ENCODE peak calls at places on chromosomes 4 and X, in four cellular contexts. B is A549, C is H1, D is K562. F is an unnamed sample.

GRCh38 chrX:23840674-23841073 is 57.7 kb downstream of the SAT1 start:
- DNase-seq in C (no peak), B (no peak), D (no peak), F (no peak)

GRCh38 chr4:147830987-147831386 is 99.1 kb downstream of the ARHGAP10 start:
- DNase-seq in B (peak; percentile 18), C (no peak), D (no peak), F (no peak)

GRCh38 chr4:2806392-2807355 is 13.8 kb downstream of the SH3BP2 start:
- DNase-seq in D (no peak), C (no peak), B (no peak), F (no peak)

GRCh38 chrX:123803331-123803983 is 56.4 kb upstream of the XIAP start:
- DNase-seq in B (peak; percentile 95), C (no peak), D (peak; percentile 72), F (peak; percentile 97)

GRCh38 chr4:129429566-129430339 is 333.8 kb downstream of the C4orf33 start:
- DNase-seq in D (no peak), C (no peak), B (no peak), F (no peak)

GRCh38 chrX:110286126-110286525 is 31.8 kb downstream of the AMMECR1 start:
- DNase-seq in D (no peak), B (peak; percentile 58), C (no peak), F (no peak)

GRCh38 chr4:108834787-108835384 is 72.0 kb upstream of the ETNPPL start:
- DNase-seq in B (peak; percentile 17), D (no peak), C (no peak), F (peak; percentile 23)

GRCh38 chr4:89468632-89469031 is 161.0 kb upstream of the GPRIN3 start:
- DNase-seq in C (no peak), B (no peak), D (no peak), F (no peak)

GRCh38 chr4:3699678-3700077 is 66.5 kb upstream of the ADRA2C start:
- DNase-seq in D (no peak), C (no peak), B (no peak), F (no peak)

GRCh38 chrX:105527759-105528158 is 294.6 kb upstream of the NRK start:
- DNase-seq in D (no peak), B (no peak), C (no peak), F (no peak)

GRCh38 chr4:140152015-140152703 is 1.8 kb downstream of the MAML3 start:
- DNase-seq in B (no peak), D (peak; percentile 66), C (no peak), F (no peak)

GRCh38 chr4:142408003-142408441 is 438.1 kb downstream of the INPP4B start:
- DNase-seq in B (peak; percentile 84), C (no peak), D (no peak), F (no peak)

GRCh38 chr4:182752158-182752910 is 164.9 kb downstream of the DCTD start:
- DNase-seq in D (no peak), B (no peak), C (no peak), F (no peak)

GRCh38 chr4:65018313-65018712 is 609.1 kb upstream of the TECRL start:
- DNase-seq in D (no peak), B (no peak), C (no peak), F (no peak)

GRCh38 chrX:118779581-118779980 is 44.0 kb upstream of the ZCCHC12 start:
- DNase-seq in C (no peak), B (no peak), D (no peak), F (no peak)

GRCh38 chrX:84735025-84735424 is 232.8 kb upstream of the HDX start:
- DNase-seq in B (no peak), D (no peak), C (no peak), F (peak; percentile 38)

GRCh38 chr4:30537462-30537861 is 182.7 kb upstream of the PCDH7 start:
- DNase-seq in D (no peak), C (no peak), B (peak; percentile 7), F (no peak)

DNA sequence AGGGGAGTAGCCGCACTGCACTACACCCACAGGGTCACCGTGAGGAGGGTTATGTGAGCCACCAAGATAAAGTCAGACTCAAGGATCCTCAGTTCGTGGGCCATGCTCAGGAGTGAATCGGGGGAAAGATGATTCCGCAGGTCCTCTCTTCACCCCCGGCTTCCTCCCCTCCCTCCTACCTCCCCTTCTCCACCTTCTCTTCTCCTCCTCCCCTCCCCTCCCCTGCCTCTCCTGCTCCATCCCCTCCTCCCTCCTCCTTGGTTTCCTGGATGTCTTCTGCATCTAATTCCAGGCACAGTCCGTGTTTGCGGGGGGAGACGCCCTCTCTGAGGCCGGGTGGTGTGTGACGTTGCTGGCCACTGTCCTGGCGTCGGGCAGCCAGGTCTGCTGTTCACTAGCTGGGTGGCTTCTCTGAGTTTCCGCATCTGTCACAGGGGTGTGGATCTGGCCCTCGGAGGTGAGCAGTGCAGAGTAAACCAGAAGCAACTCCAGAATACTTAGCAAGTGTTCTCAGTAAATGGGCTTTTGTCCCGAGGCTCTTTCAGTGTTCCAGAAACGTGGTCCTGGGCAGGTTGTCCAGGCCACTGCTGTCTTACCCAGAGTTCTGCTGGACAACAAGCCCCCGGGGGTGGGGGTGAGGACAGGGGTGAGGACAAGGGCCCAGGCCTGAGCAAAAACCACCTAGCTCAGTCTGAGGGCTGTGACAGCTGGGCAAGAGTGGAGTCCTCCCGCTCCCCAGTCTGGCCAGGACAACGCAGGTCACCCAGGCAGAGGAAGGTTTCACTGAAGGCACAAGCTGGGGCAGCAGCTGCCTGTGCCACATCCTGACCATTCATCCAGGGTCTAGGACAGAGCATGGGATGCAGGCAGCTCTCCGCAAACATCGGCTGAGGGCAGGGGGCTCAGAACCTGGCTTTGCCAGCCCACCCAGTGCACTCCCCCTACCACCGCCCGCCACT is 92.3 kb downstream of the PPP2R2C start:
- DNase-seq in C (no peak), B (no peak), D (no peak), F (no peak)
- TF ChIP-seq RNF2 in C (no peak), B (no peak), D (no peak), F (no peak)

DNA sequence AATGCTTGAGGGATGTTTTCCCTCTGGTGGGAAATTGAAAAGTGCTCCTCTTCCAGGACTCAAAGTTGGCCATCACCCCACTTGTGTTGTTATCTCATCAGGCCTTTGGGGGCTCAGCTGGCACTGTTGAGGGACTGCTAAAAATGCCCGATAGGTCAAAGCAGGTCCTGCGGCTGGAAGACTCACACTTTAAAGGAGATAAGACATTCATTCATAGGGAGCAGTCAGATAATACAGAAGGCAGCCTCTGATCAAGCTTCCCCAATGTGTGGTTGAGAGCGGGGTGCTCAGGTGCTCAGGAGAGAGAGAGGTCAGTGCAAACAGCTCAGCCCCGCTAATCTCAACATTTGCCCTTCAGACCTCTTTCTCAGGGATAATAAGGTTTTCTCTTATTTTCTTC is 70.3 kb downstream of the TMEM154 start:
- DNase-seq in C (no peak), B (no peak), D (no peak), F (no peak)
- TF ChIP-seq RAD21 in C (no peak), B (no peak), D (no peak), F (no peak)

GRCh38 chr4:168790898-168791297 is 219.2 kb downstream of the CBR4 start:
- DNase-seq in B (no peak), C (no peak), D (no peak), F (no peak)
- TF ChIP-seq RNF2 in B (no peak), C (no peak), D (no peak), F (no peak)

GRCh38 chr4:110515676-110516075 is 39.7 kb downstream of the ENPEP start:
- DNase-seq in C (no peak), B (peak; percentile 13), D (no peak), F (no peak)

GRCh38 chr4:110512901-110513300 is 36.9 kb downstream of the ENPEP start:
- DNase-seq in D (no peak), C (no peak), B (no peak), F (no peak)

GRCh38 chr4:110510955-110511544 is 35.1 kb downstream of the ENPEP start:
- DNase-seq in D (peak; percentile 54), C (no peak), B (peak; percentile 49), F (peak; percentile 39)

GRCh38 chr4:110516106-110516922 is 40.4 kb downstream of the ENPEP start:
- DNase-seq in C (peak; percentile 50), B (peak; percentile 74), D (peak; percentile 46), F (peak; percentile 68)

GRCh38 chr4:110514889-110515479 is 39.0 kb downstream of the ENPEP start:
- DNase-seq in C (no peak), D (peak; percentile 20), B (peak; percentile 34), F (peak; percentile 30)
- TF ChIP-seq RAD21 in C (peak; percentile 45), D (no peak), B (peak; percentile 53), F (no peak)

DNA sequence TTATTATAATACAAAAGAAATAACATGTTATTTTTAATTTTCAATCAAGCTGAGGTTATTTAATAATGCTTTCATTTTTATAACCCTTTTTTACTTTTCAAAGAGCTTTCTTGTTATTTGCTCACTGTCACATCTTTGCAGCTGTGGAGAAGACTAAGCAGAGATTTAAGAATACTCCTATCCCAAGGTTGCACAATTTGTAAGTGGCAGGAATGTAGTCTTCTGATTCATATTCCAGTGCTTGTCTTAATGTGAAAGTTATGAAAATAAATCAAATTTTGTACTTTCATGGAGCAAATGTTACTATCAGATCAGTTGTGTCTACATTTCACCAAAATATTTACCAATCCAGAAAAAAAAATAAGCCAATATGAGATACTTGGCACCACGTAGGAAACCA is 86.6 kb downstream of the DDIT4L start:
- DNase-seq in D (no peak), B (no peak), C (no peak), F (no peak)
- TF ChIP-seq RNF2 in D (no peak), B (no peak), C (no peak), F (no peak)

DNA sequence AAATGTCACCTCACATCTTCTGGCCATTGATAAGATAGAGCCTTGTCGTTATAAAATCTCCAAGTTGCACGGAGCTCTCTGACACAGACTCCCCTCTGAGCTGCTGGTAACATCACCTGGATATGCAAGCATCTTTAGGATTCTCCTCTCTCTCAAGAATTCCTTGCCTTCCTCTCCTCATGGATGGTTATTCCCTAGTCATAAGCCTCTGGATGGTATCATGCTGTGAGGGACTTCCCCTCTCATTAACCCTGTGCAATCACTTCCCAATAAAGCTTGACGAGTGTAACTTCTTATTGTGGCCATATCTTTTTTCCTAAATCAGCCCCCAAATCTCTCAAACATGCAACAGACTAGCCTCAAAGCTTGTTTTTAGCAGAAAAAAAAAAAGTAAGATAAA is 1057.0 kb upstream of the SLIT2 start:
- DNase-seq in B (no peak), D (no peak), C (no peak), F (no peak)
- TF ChIP-seq RAD21 in B (no peak), D (no peak), C (no peak), F (no peak)

DNA sequence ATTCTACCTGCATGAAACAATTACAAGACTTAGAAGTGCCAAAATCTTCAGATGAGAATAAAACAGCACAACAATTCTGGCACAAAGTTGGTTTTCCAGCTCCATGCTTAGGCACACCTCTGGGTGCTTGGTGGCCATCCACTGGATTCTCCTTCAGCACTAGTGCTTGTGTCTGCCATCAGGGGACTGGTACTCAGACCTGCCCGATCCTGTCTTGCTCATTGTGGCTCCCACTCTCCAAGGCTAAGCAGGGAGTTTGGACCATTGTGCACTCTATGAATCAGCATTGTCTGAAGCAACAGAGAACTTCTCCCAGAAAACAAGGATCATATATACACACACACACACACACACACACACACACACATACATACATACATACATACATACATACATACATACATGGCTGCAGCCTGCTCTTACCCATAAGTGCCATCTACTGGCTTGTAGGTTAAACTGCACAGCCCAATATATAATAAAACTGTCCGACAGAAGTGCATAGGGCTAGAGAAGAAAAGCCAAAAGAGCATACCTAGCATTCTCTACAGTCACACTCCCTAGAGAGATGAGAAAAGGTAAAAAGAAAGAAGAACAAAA is 345.3 kb upstream of the LCORL start:
- DNase-seq in B (peak; percentile 18), D (no peak), C (no peak), F (peak; percentile 24)
- TF ChIP-seq RNF2 in B (no peak), D (no peak), C (no peak), F (no peak)

DNA sequence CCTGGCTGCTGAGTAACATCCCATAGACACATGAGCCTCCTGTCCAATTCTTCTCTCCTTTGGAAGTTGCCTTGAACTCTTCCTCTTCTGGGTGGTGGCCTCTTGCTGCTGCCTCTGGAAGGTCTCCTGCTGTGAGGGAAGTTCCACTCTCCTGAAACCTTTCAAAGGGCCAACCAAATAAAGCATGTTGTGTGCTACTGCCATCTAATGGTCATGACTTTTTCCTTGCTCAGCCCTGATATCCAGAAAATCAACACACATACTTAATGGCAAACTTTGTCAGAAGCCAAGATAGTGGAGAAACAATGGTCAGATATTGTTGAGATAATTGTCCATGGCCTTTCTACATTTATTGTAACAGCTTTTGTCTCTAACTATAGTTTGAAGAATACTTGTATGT is 19.1 kb upstream of the ZXDA start:
- DNase-seq in D (no peak), B (peak; percentile 36), C (no peak), F (peak; percentile 2)
- TF ChIP-seq RAD21 in D (no peak), B (no peak), C (peak; percentile 19), F (no peak)

F was measured in HepG2.